ENCODE peak calls at places on chromosome 2, in seven cellular contexts. J, U, Z, K, Q, D and R are unnamed samples.

GRCh38 chr2:204544961-204545860 is at the start of gene PARD3B:
- DNase-seq in J (peak), U (peak), Z (no peak), K (no peak), Q (no peak), D (peak), R (peak)

GRCh38 chr2:232993231-232993821 is 19.7 kb downstream of the NGEF start:
- DNase-seq in J (no peak), U (no peak), Z (no peak), K (no peak), Q (no peak), D (no peak), R (no peak)

GRCh38 chr2:223797811-223798721 is 39.3 kb downstream of the AP1S3 start:
- DNase-seq in J (no peak), U (peak), Z (peak), K (peak), Q (no peak), D (peak), R (peak)

GRCh38 chr2:233140913-233141469 is 80.8 kb downstream of the INPP5D start:
- DNase-seq in J (no peak), U (no peak), Z (no peak), K (no peak), Q (peak), D (no peak), R (no peak)

GRCh38 chr2:207881902-207882301 is 112.2 kb upstream of the FZD5 start:
- DNase-seq in J (no peak), U (no peak), Z (no peak), K (no peak), Q (no peak), D (no peak), R (no peak)

GRCh38 chr2:109438773-109439191 is 175.0 kb downstream of the SEPTIN10 start:
- DNase-seq in J (no peak), U (no peak), Z (no peak), K (no peak), Q (no peak), D (peak), R (no peak)

GRCh38 chr2:48170281-48170680 is 264.0 kb upstream of the FBXO11 start:
- DNase-seq in J (no peak), U (no peak), Z (no peak), K (no peak), Q (no peak), D (no peak), R (no peak)

GRCh38 chr2:238015705-238016104 is 45.1 kb upstream of the SCLY start:
- DNase-seq in J (no peak), U (no peak), Z (no peak), K (no peak), Q (no peak), D (peak), R (no peak)

GRCh38 chr2:193476171-193476800 is 1281.6 kb upstream of the TMEFF2 start:
- DNase-seq in J (no peak), U (peak), Z (no peak), K (no peak), Q (no peak), D (no peak), R (no peak)

GRCh38 chr2:181457741-181458425 is 697 bp downstream of the ITGA4 start:
- DNase-seq in J (no peak), U (no peak), Z (no peak), K (peak), Q (no peak), D (peak), R (no peak)

GRCh38 chr2:198371902-198372611 is 567.7 kb downstream of the PLCL1 start:
- DNase-seq in J (peak), U (no peak), Z (peak), K (peak), Q (no peak), D (no peak), R (peak)

GRCh38 chr2:190180313-190181065 is 118.0 kb upstream of the MSTN start:
- DNase-seq in J (peak), U (peak), Z (no peak), K (peak), Q (peak), D (peak), R (peak)

GRCh38 chr2:68726608-68727367 is 7.8 kb upstream of the ARHGAP25 start:
- DNase-seq in J (no peak), U (no peak), Z (peak), K (peak), Q (no peak), D (no peak), R (peak)

GRCh38 chr2:145680276-145680675 is 1160.4 kb upstream of the ZEB2 start:
- DNase-seq in J (no peak), U (no peak), Z (no peak), K (no peak), Q (no peak), D (no peak), R (no peak)

GRCh38 chr2:191178806-191179514 is 28.2 kb upstream of the STAT4 start:
- DNase-seq in J (no peak), U (no peak), Z (no peak), K (no peak), Q (no peak), D (no peak), R (no peak)

GRCh38 chr2:202317080-202317859 is 51.7 kb downstream of the NOP58 start:
- DNase-seq in J (no peak), U (no peak), Z (no peak), K (no peak), Q (no peak), D (peak), R (no peak)

GRCh38 chr2:99410276-99410675 is 73.1 kb downstream of the EIF5B start:
- DNase-seq in J (no peak), U (no peak), Z (no peak), K (no peak), Q (no peak), D (no peak), R (no peak)

GRCh38 chr2:201807452-201807980 is 1.2 kb downstream of the CDK15 start:
- DNase-seq in J (no peak), U (no peak), Z (no peak), K (no peak), Q (no peak), D (peak), R (no peak)

GRCh38 chr2:227150222-227150936 is 13.6 kb downstream of the COL4A4 start:
- DNase-seq in J (no peak), U (no peak), Z (no peak), K (no peak), Q (no peak), D (no peak), R (no peak)

GRCh38 chr2:46146866-46147502 is 150.2 kb upstream of the EPAS1 start:
- DNase-seq in J (no peak), U (no peak), Z (peak), K (no peak), Q (no peak), D (no peak), R (no peak)

GRCh38 chr2:46802665-46803550 is 112.7 kb downstream of the MCFD2 start:
- DNase-seq in J (no peak), U (no peak), Z (no peak), K (no peak), Q (no peak), D (peak), R (no peak)

GRCh38 chr2:197183355-197183754 is 127.2 kb downstream of the ANKRD44 start:
- DNase-seq in J (no peak), U (no peak), Z (no peak), K (no peak), Q (no peak), D (no peak), R (no peak)

GRCh38 chr2:191039616-191040015 is 25.6 kb upstream of the STAT1 start:
- DNase-seq in J (no peak), U (no peak), Z (no peak), K (no peak), Q (no peak), D (peak), R (no peak)

GRCh38 chr2:120397362-120397811 is 51.5 kb downstream of the INHBB start:
- DNase-seq in J (no peak), U (peak), Z (no peak), K (no peak), Q (no peak), D (no peak), R (no peak)

GRCh38 chr2:46187112-46187618 is 110.0 kb upstream of the EPAS1 start:
- DNase-seq in J (no peak), U (peak), Z (peak), K (peak), Q (no peak), D (no peak), R (peak)

GRCh38 chr2:135457279-135457678 is 73.7 kb downstream of the ZRANB3 start:
- DNase-seq in J (no peak), U (no peak), Z (no peak), K (no peak), Q (no peak), D (no peak), R (no peak)

GRCh38 chr2:150479075-150479915 is 8.2 kb downstream of the RND3 start:
- DNase-seq in J (no peak), U (no peak), Z (no peak), K (no peak), Q (no peak), D (no peak), R (no peak)

GRCh38 chr2:190468814-190469569 is 60.8 kb downstream of the MFSD6 start:
- DNase-seq in J (peak), U (peak), Z (no peak), K (no peak), Q (no peak), D (peak), R (no peak)

GRCh38 chr2:60479226-60480088 is 74.0 kb downstream of the BCL11A start:
- DNase-seq in J (no peak), U (no peak), Z (no peak), K (no peak), Q (no peak), D (no peak), R (no peak)

GRCh38 chr2:216661051-216661450 is 27.8 kb downstream of the IGFBP2 start:
- DNase-seq in J (no peak), U (no peak), Z (no peak), K (no peak), Q (no peak), D (no peak), R (no peak)

GRCh38 chr2:216657963-216658362 is 24.7 kb downstream of the IGFBP2 start:
- DNase-seq in J (no peak), U (no peak), Z (no peak), K (no peak), Q (no peak), D (no peak), R (no peak)

GRCh38 chr2:216660496-216660895 is 27.3 kb downstream of the IGFBP2 start:
- DNase-seq in J (no peak), U (no peak), Z (no peak), K (no peak), Q (no peak), D (no peak), R (no peak)

GRCh38 chr2:216658702-216659231 is 25.5 kb downstream of the IGFBP2 start:
- DNase-seq in J (no peak), U (no peak), Z (no peak), K (no peak), Q (no peak), D (no peak), R (no peak)

GRCh38 chr2:216659301-216659700 is 26.1 kb downstream of the IGFBP2 start:
- DNase-seq in J (no peak), U (no peak), Z (no peak), K (no peak), Q (no peak), D (no peak), R (no peak)
- TF ChIP-seq POLR2AphosphoS5 in J (no peak), U (no peak), Z (no peak), K (no peak), Q (no peak), D (no peak), R (no peak)

GRCh38 chr2:231614559-231615057 is 21.9 kb downstream of the TEX44 start:
- DNase-seq in J (no peak), U (no peak), Z (no peak), K (peak), Q (no peak), D (peak), R (peak)

GRCh38 chr2:231621051-231621879 is 28.6 kb downstream of the TEX44 start:
- DNase-seq in J (no peak), U (no peak), Z (no peak), K (no peak), Q (no peak), D (no peak), R (no peak)

GRCh38 chr2:231613655-231614558 is 21.2 kb downstream of the TEX44 start:
- DNase-seq in J (peak), U (peak), Z (peak), K (peak), Q (no peak), D (peak), R (peak)

GRCh38 chr2:231615058-231615671 is 22.5 kb downstream of the TEX44 start:
- DNase-seq in J (no peak), U (no peak), Z (no peak), K (no peak), Q (no peak), D (no peak), R (no peak)

DNA sequence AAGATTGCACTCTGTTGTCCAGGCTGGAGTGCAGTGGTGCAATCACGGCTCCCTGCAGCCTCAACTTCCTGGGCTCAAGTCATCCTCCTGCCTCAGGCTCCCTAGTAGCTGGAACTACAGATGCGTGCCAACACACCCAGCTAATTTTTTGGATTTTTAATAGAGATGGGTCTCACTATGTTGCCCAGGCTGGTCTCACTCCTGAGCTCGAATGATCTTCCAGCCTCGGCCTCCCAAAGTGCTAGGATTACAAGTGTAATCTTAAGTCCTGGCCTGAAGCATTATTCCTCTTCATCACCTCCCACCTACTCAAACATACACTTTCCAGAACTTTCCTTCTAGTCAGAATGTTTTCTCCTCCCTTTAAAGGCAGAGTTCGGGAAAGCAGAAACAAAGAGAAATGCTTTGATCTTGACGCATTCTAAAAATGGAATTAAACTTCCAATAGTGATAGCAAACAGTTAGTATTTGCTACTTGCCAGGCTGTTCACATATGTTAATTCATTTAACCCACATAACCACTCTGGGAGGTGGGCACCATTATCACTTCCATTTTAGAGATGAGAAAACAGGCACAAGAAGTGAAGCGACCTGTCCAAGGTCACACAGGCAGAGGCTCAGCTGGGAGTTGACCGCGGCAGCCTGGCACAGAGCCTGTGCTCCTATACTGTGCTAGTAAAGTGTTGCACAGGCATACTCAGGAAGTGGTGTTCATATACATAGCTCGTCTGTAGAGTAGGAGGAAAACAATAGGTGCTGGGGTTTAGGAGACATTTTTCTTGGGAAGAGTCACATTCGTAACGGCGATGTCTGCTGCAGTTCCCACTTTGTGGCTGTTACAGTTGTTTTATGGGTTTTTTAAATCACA is 24.6 kb downstream of the TEX44 start:
- DNase-seq in J (no peak), U (no peak), Z (no peak), K (no peak), Q (no peak), D (no peak), R (no peak)
- TF ChIP-seq TAF1 in J (no peak), U (no peak), Z (no peak), K (no peak), Q (no peak), D (no peak), R (no peak)

GRCh38 chr2:174012347-174013309 is 47.5 kb upstream of the SP3 start:
- DNase-seq in J (peak), U (no peak), Z (no peak), K (peak), Q (no peak), D (no peak), R (peak)
- TF ChIP-seq POLR2AphosphoS5 in J (no peak), U (no peak), Z (no peak), K (no peak), Q (peak), D (no peak), R (no peak)

GRCh38 chr2:16049406-16049805 is 109.1 kb downstream of the MYCN start:
- DNase-seq in J (no peak), U (no peak), Z (no peak), K (no peak), Q (no peak), D (no peak), R (no peak)

GRCh38 chr2:16053437-16054257 is 113.3 kb downstream of the MYCN start:
- DNase-seq in J (no peak), U (no peak), Z (no peak), K (no peak), Q (no peak), D (no peak), R (no peak)

GRCh38 chr2:16050261-16051045 is 110.1 kb downstream of the MYCN start:
- DNase-seq in J (no peak), U (no peak), Z (no peak), K (no peak), Q (no peak), D (no peak), R (no peak)

GRCh38 chr2:16051841-16052564 is 111.7 kb downstream of the MYCN start:
- DNase-seq in J (no peak), U (no peak), Z (no peak), K (no peak), Q (no peak), D (no peak), R (no peak)

DNA sequence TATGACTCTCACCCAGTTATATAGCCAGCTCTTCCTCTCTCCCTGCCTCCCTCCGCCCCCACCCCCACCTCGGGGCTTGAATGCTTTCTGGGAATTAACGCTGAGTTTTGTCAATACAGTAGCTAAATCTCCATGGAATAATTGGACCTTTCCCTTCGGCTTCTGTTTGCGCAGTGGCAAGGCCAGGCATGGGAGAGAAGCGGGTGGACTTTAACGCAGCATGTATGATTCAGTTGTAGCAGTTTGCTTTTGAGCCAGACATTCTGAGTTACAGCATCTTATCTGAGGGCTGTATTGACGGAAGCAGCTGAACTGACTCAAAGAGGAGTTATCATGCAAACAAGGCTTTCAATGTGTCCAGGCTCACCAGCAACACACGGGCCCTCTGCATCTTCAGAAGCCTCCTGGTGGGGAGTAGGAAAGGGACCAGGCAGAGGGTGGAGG is 110.7 kb downstream of the MYCN start:
- DNase-seq in J (no peak), U (peak), Z (no peak), K (no peak), Q (no peak), D (no peak), R (no peak)
- TF ChIP-seq TAF1 in J (no peak), U (no peak), Z (no peak), K (no peak), Q (no peak), D (no peak), R (no peak)

GRCh38 chr2:857937-858336 is 92.7 kb upstream of the SNTG2 start:
- DNase-seq in J (no peak), U (no peak), Z (no peak), K (no peak), Q (no peak), D (no peak), R (no peak)

GRCh38 chr2:855177-855576 is 95.5 kb upstream of the SNTG2 start:
- DNase-seq in J (no peak), U (no peak), Z (no peak), K (no peak), Q (no peak), D (no peak), R (no peak)

GRCh38 chr2:854460-854859 is 96.2 kb upstream of the SNTG2 start:
- DNase-seq in J (peak), U (peak), Z (no peak), K (no peak), Q (no peak), D (no peak), R (peak)

GRCh38 chr2:857081-857480 is 93.6 kb upstream of the SNTG2 start:
- DNase-seq in J (no peak), U (no peak), Z (no peak), K (no peak), Q (no peak), D (no peak), R (no peak)

DNA sequence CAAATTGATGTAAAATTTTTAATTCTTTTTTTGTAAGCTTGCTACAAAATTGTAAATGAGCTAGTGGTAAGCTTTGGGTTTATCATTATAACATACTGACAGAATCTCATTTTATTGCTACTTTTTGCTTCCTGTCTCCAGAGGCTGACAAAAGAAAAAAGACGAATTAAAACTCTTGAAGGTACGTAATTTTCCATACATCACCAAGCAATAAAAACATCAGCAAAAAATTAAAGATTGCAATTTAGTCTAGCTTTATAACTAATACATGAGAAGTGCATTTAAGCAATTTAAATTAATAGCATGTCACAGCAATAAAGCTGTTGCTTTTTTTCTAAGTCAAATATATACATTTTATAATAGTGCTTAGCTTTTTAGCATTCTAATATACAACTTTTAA is 94.6 kb upstream of the SNTG2 start:
- DNase-seq in J (no peak), U (no peak), Z (no peak), K (no peak), Q (no peak), D (no peak), R (no peak)
- TF ChIP-seq POLR2AphosphoS5 in J (no peak), U (no peak), Z (no peak), K (no peak), Q (no peak), D (no peak), R (no peak)

DNA sequence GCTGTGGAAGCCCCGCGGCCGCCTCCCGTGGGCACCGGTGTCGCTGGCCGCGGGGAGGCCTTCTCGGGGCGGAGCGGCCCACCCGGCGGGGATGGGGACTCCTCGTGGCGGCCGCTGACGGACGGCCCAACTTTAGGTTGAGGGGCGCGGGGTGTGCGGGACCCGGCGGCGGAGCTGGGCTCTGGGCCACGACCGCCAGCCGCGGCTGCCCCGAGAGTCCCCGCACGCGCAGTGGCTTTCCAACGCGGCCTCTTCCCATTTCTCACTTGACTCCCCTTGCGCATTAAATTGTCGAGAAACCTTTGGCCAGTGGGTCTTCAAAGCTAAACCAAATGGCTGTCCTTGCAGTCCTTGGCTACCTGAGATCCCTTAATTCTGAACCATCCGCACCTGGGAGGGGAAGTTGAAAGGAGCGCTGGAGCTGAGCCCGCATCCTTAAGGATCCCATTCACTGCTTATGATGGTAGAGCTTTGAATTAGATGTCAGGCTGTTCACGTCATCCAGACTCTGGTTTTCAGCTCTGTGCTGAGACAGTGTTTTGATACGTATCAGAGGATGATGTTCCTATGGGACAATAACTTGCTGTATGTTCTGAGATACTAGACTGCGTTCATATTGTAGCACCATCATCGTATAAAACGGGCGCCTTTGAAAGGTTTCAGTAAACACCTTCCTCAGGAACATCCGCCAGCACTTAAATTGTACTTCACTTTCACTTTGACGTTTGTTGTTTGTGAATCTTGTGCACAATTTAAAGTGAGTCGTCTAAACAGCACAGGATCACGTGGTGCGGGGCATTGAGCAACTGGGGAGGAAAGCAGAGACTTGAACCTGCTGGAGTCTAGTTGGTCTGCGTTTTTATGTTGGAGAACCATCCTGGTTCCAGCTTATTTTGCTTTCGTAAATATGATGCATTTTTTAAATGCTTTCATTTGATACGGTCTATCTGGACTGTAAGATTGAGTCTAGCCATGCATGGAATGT is 874 bp downstream of the CLIP4 start:
- DNase-seq in J (no peak), U (no peak), Z (peak), K (no peak), Q (no peak), D (peak), R (no peak)
- TF ChIP-seq TAF1 in J (no peak), U (no peak), Z (no peak), K (peak), Q (no peak), D (no peak), R (no peak)